ENCODE peak calls at places on chromosomes 5 and 9, in eight cellular contexts. One of them, this sample, is unnamed.

GRCh38 chr5:89173528-89173927 is 290.5 kb upstream of the MEF2C start:
- DNase-seq in activated effector memory CD4-positive, alpha-beta T cell treated with anti-CD3 and anti-CD28 coated beads, Interleukin-2, amount 50 U/mL, for 16 hours: no peak
- DNase-seq in NT2/D1: no peak
- DNase-seq in midbrain: no peak
- DNase-seq in CD8-positive, alpha-beta T cell: no peak
- DNase-seq in neuronal stem cell: no peak
- DNase-seq in stimulated activated CD4-positive, alpha-beta T cell treated with anti-CD3 and anti-CD28 coated beads, Interleukin-4, amount 100 ng/mL, for 24 hours: no peak
- DNase-seq in transverse colon: no peak
- DNase-seq in this sample: no peak

GRCh38 chr5:131389096-131389868 is 125.4 kb downstream of the CDC42SE2 start:
- DNase-seq in activated effector memory CD4-positive, alpha-beta T cell treated with anti-CD3 and anti-CD28 coated beads, Interleukin-2, amount 50 U/mL, for 16 hours: no peak
- DNase-seq in NT2/D1: no peak
- DNase-seq in midbrain: no peak
- DNase-seq in CD8-positive, alpha-beta T cell: no peak
- DNase-seq in neuronal stem cell: no peak
- DNase-seq in stimulated activated CD4-positive, alpha-beta T cell treated with anti-CD3 and anti-CD28 coated beads, Interleukin-4, amount 100 ng/mL, for 24 hours: peak; percentile 48
- DNase-seq in transverse colon: no peak
- DNase-seq in this sample: no peak

GRCh38 chr5:9170026-9170425 is 375.8 kb downstream of the SEMA5A start:
- DNase-seq in activated effector memory CD4-positive, alpha-beta T cell treated with anti-CD3 and anti-CD28 coated beads, Interleukin-2, amount 50 U/mL, for 16 hours: no peak
- DNase-seq in NT2/D1: no peak
- DNase-seq in midbrain: no peak
- DNase-seq in CD8-positive, alpha-beta T cell: no peak
- DNase-seq in neuronal stem cell: no peak
- DNase-seq in stimulated activated CD4-positive, alpha-beta T cell treated with anti-CD3 and anti-CD28 coated beads, Interleukin-4, amount 100 ng/mL, for 24 hours: no peak
- DNase-seq in transverse colon: no peak
- DNase-seq in this sample: no peak

GRCh38 chr5:158522761-158523160 is 577.0 kb downstream of the EBF1 start:
- DNase-seq in activated effector memory CD4-positive, alpha-beta T cell treated with anti-CD3 and anti-CD28 coated beads, Interleukin-2, amount 50 U/mL, for 16 hours: no peak
- DNase-seq in NT2/D1: no peak
- DNase-seq in midbrain: no peak
- DNase-seq in CD8-positive, alpha-beta T cell: no peak
- DNase-seq in neuronal stem cell: no peak
- DNase-seq in stimulated activated CD4-positive, alpha-beta T cell treated with anti-CD3 and anti-CD28 coated beads, Interleukin-4, amount 100 ng/mL, for 24 hours: no peak
- DNase-seq in transverse colon: no peak
- DNase-seq in this sample: peak; percentile 45

GRCh38 chr5:13143630-13144029 is 800.9 kb downstream of the DNAH5 start:
- DNase-seq in activated effector memory CD4-positive, alpha-beta T cell treated with anti-CD3 and anti-CD28 coated beads, Interleukin-2, amount 50 U/mL, for 16 hours: no peak
- DNase-seq in NT2/D1: no peak
- DNase-seq in midbrain: no peak
- DNase-seq in CD8-positive, alpha-beta T cell: no peak
- DNase-seq in neuronal stem cell: no peak
- DNase-seq in stimulated activated CD4-positive, alpha-beta T cell treated with anti-CD3 and anti-CD28 coated beads, Interleukin-4, amount 100 ng/mL, for 24 hours: no peak
- DNase-seq in transverse colon: no peak
- DNase-seq in this sample: no peak

GRCh38 chr9:97109194-97109811 is 70.4 kb upstream of the CTSV start:
- DNase-seq in activated effector memory CD4-positive, alpha-beta T cell treated with anti-CD3 and anti-CD28 coated beads, Interleukin-2, amount 50 U/mL, for 16 hours: peak; percentile 69
- DNase-seq in NT2/D1: peak; percentile 58
- DNase-seq in midbrain: peak; percentile 69
- DNase-seq in CD8-positive, alpha-beta T cell: peak; percentile 24
- DNase-seq in neuronal stem cell: peak; percentile 30
- DNase-seq in stimulated activated CD4-positive, alpha-beta T cell treated with anti-CD3 and anti-CD28 coated beads, Interleukin-4, amount 100 ng/mL, for 24 hours: peak; percentile 48
- DNase-seq in transverse colon: peak; percentile 67
- DNase-seq in this sample: peak; percentile 18

GRCh38 chr5:82664711-82665110 is 386.6 kb upstream of the RPS23 start:
- DNase-seq in activated effector memory CD4-positive, alpha-beta T cell treated with anti-CD3 and anti-CD28 coated beads, Interleukin-2, amount 50 U/mL, for 16 hours: no peak
- DNase-seq in NT2/D1: no peak
- DNase-seq in midbrain: no peak
- DNase-seq in CD8-positive, alpha-beta T cell: no peak
- DNase-seq in neuronal stem cell: no peak
- DNase-seq in stimulated activated CD4-positive, alpha-beta T cell treated with anti-CD3 and anti-CD28 coated beads, Interleukin-4, amount 100 ng/mL, for 24 hours: no peak
- DNase-seq in transverse colon: no peak
- DNase-seq in this sample: no peak

GRCh38 chr5:158155087-158155486 is 296.1 kb upstream of the CLINT1 start:
- DNase-seq in activated effector memory CD4-positive, alpha-beta T cell treated with anti-CD3 and anti-CD28 coated beads, Interleukin-2, amount 50 U/mL, for 16 hours: no peak
- DNase-seq in NT2/D1: no peak
- DNase-seq in midbrain: no peak
- DNase-seq in CD8-positive, alpha-beta T cell: no peak
- DNase-seq in neuronal stem cell: no peak
- DNase-seq in stimulated activated CD4-positive, alpha-beta T cell treated with anti-CD3 and anti-CD28 coated beads, Interleukin-4, amount 100 ng/mL, for 24 hours: no peak
- DNase-seq in transverse colon: no peak
- DNase-seq in this sample: no peak

GRCh38 chr9:2356391-2356790 is 265.2 kb upstream of the VLDLR start:
- DNase-seq in activated effector memory CD4-positive, alpha-beta T cell treated with anti-CD3 and anti-CD28 coated beads, Interleukin-2, amount 50 U/mL, for 16 hours: no peak
- DNase-seq in NT2/D1: no peak
- DNase-seq in midbrain: no peak
- DNase-seq in CD8-positive, alpha-beta T cell: no peak
- DNase-seq in neuronal stem cell: no peak
- DNase-seq in stimulated activated CD4-positive, alpha-beta T cell treated with anti-CD3 and anti-CD28 coated beads, Interleukin-4, amount 100 ng/mL, for 24 hours: no peak
- DNase-seq in transverse colon: no peak
- DNase-seq in this sample: no peak

GRCh38 chr5:2259494-2260107 is 376.9 kb upstream of the IRX4 start:
- DNase-seq in activated effector memory CD4-positive, alpha-beta T cell treated with anti-CD3 and anti-CD28 coated beads, Interleukin-2, amount 50 U/mL, for 16 hours: no peak
- DNase-seq in NT2/D1: no peak
- DNase-seq in midbrain: no peak
- DNase-seq in CD8-positive, alpha-beta T cell: no peak
- DNase-seq in neuronal stem cell: no peak
- DNase-seq in stimulated activated CD4-positive, alpha-beta T cell treated with anti-CD3 and anti-CD28 coated beads, Interleukin-4, amount 100 ng/mL, for 24 hours: no peak
- DNase-seq in transverse colon: no peak
- DNase-seq in this sample: no peak

GRCh38 chr9:35935755-35936509 is 22.0 kb downstream of the OR2S2 start:
- DNase-seq in activated effector memory CD4-positive, alpha-beta T cell treated with anti-CD3 and anti-CD28 coated beads, Interleukin-2, amount 50 U/mL, for 16 hours: no peak
- DNase-seq in NT2/D1: no peak
- DNase-seq in midbrain: no peak
- DNase-seq in CD8-positive, alpha-beta T cell: no peak
- DNase-seq in neuronal stem cell: no peak
- DNase-seq in stimulated activated CD4-positive, alpha-beta T cell treated with anti-CD3 and anti-CD28 coated beads, Interleukin-4, amount 100 ng/mL, for 24 hours: no peak
- DNase-seq in transverse colon: no peak
- DNase-seq in this sample: peak; percentile 79

GRCh38 chr5:67732471-67732870 is 483.1 kb upstream of the PIK3R1 start:
- DNase-seq in activated effector memory CD4-positive, alpha-beta T cell treated with anti-CD3 and anti-CD28 coated beads, Interleukin-2, amount 50 U/mL, for 16 hours: no peak
- DNase-seq in NT2/D1: no peak
- DNase-seq in midbrain: peak; percentile 13
- DNase-seq in CD8-positive, alpha-beta T cell: no peak
- DNase-seq in neuronal stem cell: no peak
- DNase-seq in stimulated activated CD4-positive, alpha-beta T cell treated with anti-CD3 and anti-CD28 coated beads, Interleukin-4, amount 100 ng/mL, for 24 hours: no peak
- DNase-seq in transverse colon: no peak
- DNase-seq in this sample: no peak

GRCh38 chr5:65382582-65382981 is 99.1 kb downstream of the ADAMTS6 start:
- DNase-seq in activated effector memory CD4-positive, alpha-beta T cell treated with anti-CD3 and anti-CD28 coated beads, Interleukin-2, amount 50 U/mL, for 16 hours: no peak
- DNase-seq in NT2/D1: no peak
- DNase-seq in midbrain: no peak
- DNase-seq in CD8-positive, alpha-beta T cell: no peak
- DNase-seq in neuronal stem cell: no peak
- DNase-seq in stimulated activated CD4-positive, alpha-beta T cell treated with anti-CD3 and anti-CD28 coated beads, Interleukin-4, amount 100 ng/mL, for 24 hours: no peak
- DNase-seq in transverse colon: no peak
- DNase-seq in this sample: no peak

GRCh38 chr9:137740311-137740710 is 121.5 kb downstream of the EHMT1 start:
- DNase-seq in activated effector memory CD4-positive, alpha-beta T cell treated with anti-CD3 and anti-CD28 coated beads, Interleukin-2, amount 50 U/mL, for 16 hours: no peak
- DNase-seq in NT2/D1: no peak
- DNase-seq in midbrain: no peak
- DNase-seq in CD8-positive, alpha-beta T cell: no peak
- DNase-seq in neuronal stem cell: no peak
- DNase-seq in stimulated activated CD4-positive, alpha-beta T cell treated with anti-CD3 and anti-CD28 coated beads, Interleukin-4, amount 100 ng/mL, for 24 hours: no peak
- DNase-seq in transverse colon: no peak
- DNase-seq in this sample: peak; percentile 33

GRCh38 chr9:114247491-114247890 is 75.4 kb upstream of the ORM1 start:
- DNase-seq in activated effector memory CD4-positive, alpha-beta T cell treated with anti-CD3 and anti-CD28 coated beads, Interleukin-2, amount 50 U/mL, for 16 hours: no peak
- DNase-seq in NT2/D1: no peak
- DNase-seq in midbrain: no peak
- DNase-seq in CD8-positive, alpha-beta T cell: no peak
- DNase-seq in neuronal stem cell: no peak
- DNase-seq in stimulated activated CD4-positive, alpha-beta T cell treated with anti-CD3 and anti-CD28 coated beads, Interleukin-4, amount 100 ng/mL, for 24 hours: no peak
- DNase-seq in transverse colon: no peak
- DNase-seq in this sample: no peak

GRCh38 chr9:70120834-70121510 is 77.3 kb downstream of the MAMDC2 start:
- DNase-seq in activated effector memory CD4-positive, alpha-beta T cell treated with anti-CD3 and anti-CD28 coated beads, Interleukin-2, amount 50 U/mL, for 16 hours: no peak
- DNase-seq in NT2/D1: no peak
- DNase-seq in midbrain: no peak
- DNase-seq in CD8-positive, alpha-beta T cell: no peak
- DNase-seq in neuronal stem cell: no peak
- DNase-seq in stimulated activated CD4-positive, alpha-beta T cell treated with anti-CD3 and anti-CD28 coated beads, Interleukin-4, amount 100 ng/mL, for 24 hours: no peak
- DNase-seq in transverse colon: peak; percentile 37
- DNase-seq in this sample: peak; percentile 86

GRCh38 chr9:15977438-15977837 is 424.6 kb downstream of the CCDC171 start:
- DNase-seq in activated effector memory CD4-positive, alpha-beta T cell treated with anti-CD3 and anti-CD28 coated beads, Interleukin-2, amount 50 U/mL, for 16 hours: no peak
- DNase-seq in NT2/D1: no peak
- DNase-seq in midbrain: no peak
- DNase-seq in CD8-positive, alpha-beta T cell: no peak
- DNase-seq in neuronal stem cell: no peak
- DNase-seq in stimulated activated CD4-positive, alpha-beta T cell treated with anti-CD3 and anti-CD28 coated beads, Interleukin-4, amount 100 ng/mL, for 24 hours: no peak
- DNase-seq in transverse colon: no peak
- DNase-seq in this sample: no peak

GRCh38 chr5:74314906-74315305 is 325.6 kb downstream of the ENC1 start:
- DNase-seq in activated effector memory CD4-positive, alpha-beta T cell treated with anti-CD3 and anti-CD28 coated beads, Interleukin-2, amount 50 U/mL, for 16 hours: no peak
- DNase-seq in NT2/D1: no peak
- DNase-seq in midbrain: no peak
- DNase-seq in CD8-positive, alpha-beta T cell: no peak
- DNase-seq in neuronal stem cell: no peak
- DNase-seq in stimulated activated CD4-positive, alpha-beta T cell treated with anti-CD3 and anti-CD28 coated beads, Interleukin-4, amount 100 ng/mL, for 24 hours: no peak
- DNase-seq in transverse colon: no peak
- DNase-seq in this sample: no peak

GRCh38 chr5:79133121-79133656 is 21.6 kb downstream of the BHMT start:
- DNase-seq in activated effector memory CD4-positive, alpha-beta T cell treated with anti-CD3 and anti-CD28 coated beads, Interleukin-2, amount 50 U/mL, for 16 hours: no peak
- DNase-seq in NT2/D1: no peak
- DNase-seq in midbrain: peak; percentile 44
- DNase-seq in CD8-positive, alpha-beta T cell: no peak
- DNase-seq in neuronal stem cell: peak; percentile 24
- DNase-seq in stimulated activated CD4-positive, alpha-beta T cell treated with anti-CD3 and anti-CD28 coated beads, Interleukin-4, amount 100 ng/mL, for 24 hours: no peak
- DNase-seq in transverse colon: no peak
- DNase-seq in this sample: peak; percentile 23

GRCh38 chr5:75368391-75368790 is 31.4 kb downstream of the HMGCR start:
- DNase-seq in activated effector memory CD4-positive, alpha-beta T cell treated with anti-CD3 and anti-CD28 coated beads, Interleukin-2, amount 50 U/mL, for 16 hours: no peak
- DNase-seq in NT2/D1: no peak
- DNase-seq in midbrain: no peak
- DNase-seq in CD8-positive, alpha-beta T cell: no peak
- DNase-seq in neuronal stem cell: no peak
- DNase-seq in stimulated activated CD4-positive, alpha-beta T cell treated with anti-CD3 and anti-CD28 coated beads, Interleukin-4, amount 100 ng/mL, for 24 hours: no peak
- DNase-seq in transverse colon: no peak
- DNase-seq in this sample: no peak

GRCh38 chr5:78594946-78595921 is 53.3 kb downstream of the LHFPL2 start:
- DNase-seq in activated effector memory CD4-positive, alpha-beta T cell treated with anti-CD3 and anti-CD28 coated beads, Interleukin-2, amount 50 U/mL, for 16 hours: no peak
- DNase-seq in NT2/D1: no peak
- DNase-seq in midbrain: no peak
- DNase-seq in CD8-positive, alpha-beta T cell: no peak
- DNase-seq in neuronal stem cell: no peak
- DNase-seq in stimulated activated CD4-positive, alpha-beta T cell treated with anti-CD3 and anti-CD28 coated beads, Interleukin-4, amount 100 ng/mL, for 24 hours: no peak
- DNase-seq in transverse colon: peak; percentile 49
- DNase-seq in this sample: peak; percentile 85

GRCh38 chr5:120655828-120656435 is 191.8 kb downstream of the PRR16 start:
- DNase-seq in activated effector memory CD4-positive, alpha-beta T cell treated with anti-CD3 and anti-CD28 coated beads, Interleukin-2, amount 50 U/mL, for 16 hours: no peak
- DNase-seq in NT2/D1: no peak
- DNase-seq in midbrain: no peak
- DNase-seq in CD8-positive, alpha-beta T cell: no peak
- DNase-seq in neuronal stem cell: peak; percentile 4
- DNase-seq in stimulated activated CD4-positive, alpha-beta T cell treated with anti-CD3 and anti-CD28 coated beads, Interleukin-4, amount 100 ng/mL, for 24 hours: peak; percentile 3
- DNase-seq in transverse colon: peak; percentile 10
- DNase-seq in this sample: no peak

GRCh38 chr9:73426226-73426625 is 274.6 kb downstream of the ANXA1 start:
- DNase-seq in activated effector memory CD4-positive, alpha-beta T cell treated with anti-CD3 and anti-CD28 coated beads, Interleukin-2, amount 50 U/mL, for 16 hours: no peak
- DNase-seq in NT2/D1: no peak
- DNase-seq in midbrain: peak; percentile 35
- DNase-seq in CD8-positive, alpha-beta T cell: no peak
- DNase-seq in neuronal stem cell: peak; percentile 26
- DNase-seq in stimulated activated CD4-positive, alpha-beta T cell treated with anti-CD3 and anti-CD28 coated beads, Interleukin-4, amount 100 ng/mL, for 24 hours: no peak
- DNase-seq in transverse colon: no peak
- DNase-seq in this sample: no peak

GRCh38 chr5:137631453-137631852 is 104.4 kb downstream of the KLHL3 start:
- DNase-seq in activated effector memory CD4-positive, alpha-beta T cell treated with anti-CD3 and anti-CD28 coated beads, Interleukin-2, amount 50 U/mL, for 16 hours: no peak
- DNase-seq in NT2/D1: no peak
- DNase-seq in midbrain: no peak
- DNase-seq in CD8-positive, alpha-beta T cell: no peak
- DNase-seq in neuronal stem cell: no peak
- DNase-seq in stimulated activated CD4-positive, alpha-beta T cell treated with anti-CD3 and anti-CD28 coated beads, Interleukin-4, amount 100 ng/mL, for 24 hours: no peak
- DNase-seq in transverse colon: no peak
- DNase-seq in this sample: no peak

GRCh38 chr5:172605466-172605865 is 35.6 kb upstream of the NEURL1B start:
- DNase-seq in activated effector memory CD4-positive, alpha-beta T cell treated with anti-CD3 and anti-CD28 coated beads, Interleukin-2, amount 50 U/mL, for 16 hours: no peak
- DNase-seq in NT2/D1: no peak
- DNase-seq in midbrain: no peak
- DNase-seq in CD8-positive, alpha-beta T cell: no peak
- DNase-seq in neuronal stem cell: no peak
- DNase-seq in stimulated activated CD4-positive, alpha-beta T cell treated with anti-CD3 and anti-CD28 coated beads, Interleukin-4, amount 100 ng/mL, for 24 hours: no peak
- DNase-seq in transverse colon: no peak
- DNase-seq in this sample: no peak

GRCh38 chr9:17018001-17018491 is 116.8 kb upstream of the CNTLN start:
- DNase-seq in activated effector memory CD4-positive, alpha-beta T cell treated with anti-CD3 and anti-CD28 coated beads, Interleukin-2, amount 50 U/mL, for 16 hours: no peak
- DNase-seq in NT2/D1: no peak
- DNase-seq in midbrain: peak; percentile 43
- DNase-seq in CD8-positive, alpha-beta T cell: no peak
- DNase-seq in neuronal stem cell: no peak
- DNase-seq in stimulated activated CD4-positive, alpha-beta T cell treated with anti-CD3 and anti-CD28 coated beads, Interleukin-4, amount 100 ng/mL, for 24 hours: no peak
- DNase-seq in transverse colon: no peak
- DNase-seq in this sample: peak; percentile 70

GRCh38 chr5:89246252-89246651 is 363.3 kb upstream of the MEF2C start:
- DNase-seq in activated effector memory CD4-positive, alpha-beta T cell treated with anti-CD3 and anti-CD28 coated beads, Interleukin-2, amount 50 U/mL, for 16 hours: no peak
- DNase-seq in NT2/D1: no peak
- DNase-seq in midbrain: no peak
- DNase-seq in CD8-positive, alpha-beta T cell: no peak
- DNase-seq in neuronal stem cell: no peak
- DNase-seq in stimulated activated CD4-positive, alpha-beta T cell treated with anti-CD3 and anti-CD28 coated beads, Interleukin-4, amount 100 ng/mL, for 24 hours: no peak
- DNase-seq in transverse colon: no peak
- DNase-seq in this sample: no peak

GRCh38 chr9:135338546-135338945 is 141.0 kb upstream of the PPP1R26 start:
- DNase-seq in activated effector memory CD4-positive, alpha-beta T cell treated with anti-CD3 and anti-CD28 coated beads, Interleukin-2, amount 50 U/mL, for 16 hours: peak; percentile 44
- DNase-seq in NT2/D1: no peak
- DNase-seq in midbrain: no peak
- DNase-seq in CD8-positive, alpha-beta T cell: no peak
- DNase-seq in neuronal stem cell: no peak
- DNase-seq in stimulated activated CD4-positive, alpha-beta T cell treated with anti-CD3 and anti-CD28 coated beads, Interleukin-4, amount 100 ng/mL, for 24 hours: no peak
- DNase-seq in transverse colon: no peak
- DNase-seq in this sample: no peak

GRCh38 chr9:33620738-33621439 is 96.8 kb downstream of the ANKRD18B start:
- DNase-seq in activated effector memory CD4-positive, alpha-beta T cell treated with anti-CD3 and anti-CD28 coated beads, Interleukin-2, amount 50 U/mL, for 16 hours: no peak
- DNase-seq in NT2/D1: no peak
- DNase-seq in midbrain: no peak
- DNase-seq in CD8-positive, alpha-beta T cell: no peak
- DNase-seq in neuronal stem cell: no peak
- DNase-seq in stimulated activated CD4-positive, alpha-beta T cell treated with anti-CD3 and anti-CD28 coated beads, Interleukin-4, amount 100 ng/mL, for 24 hours: no peak
- DNase-seq in transverse colon: no peak
- DNase-seq in this sample: peak; percentile 78

GRCh38 chr5:173794901-173795416 is 93.2 kb upstream of the CPEB4 start:
- DNase-seq in activated effector memory CD4-positive, alpha-beta T cell treated with anti-CD3 and anti-CD28 coated beads, Interleukin-2, amount 50 U/mL, for 16 hours: peak; percentile 30
- DNase-seq in NT2/D1: no peak
- DNase-seq in midbrain: no peak
- DNase-seq in CD8-positive, alpha-beta T cell: no peak
- DNase-seq in neuronal stem cell: no peak
- DNase-seq in stimulated activated CD4-positive, alpha-beta T cell treated with anti-CD3 and anti-CD28 coated beads, Interleukin-4, amount 100 ng/mL, for 24 hours: no peak
- DNase-seq in transverse colon: peak; percentile 70
- DNase-seq in this sample: no peak

GRCh38 chr5:168238422-168238821 is 53.0 kb upstream of the WWC1 start:
- DNase-seq in activated effector memory CD4-positive, alpha-beta T cell treated with anti-CD3 and anti-CD28 coated beads, Interleukin-2, amount 50 U/mL, for 16 hours: no peak
- DNase-seq in NT2/D1: no peak
- DNase-seq in midbrain: no peak
- DNase-seq in CD8-positive, alpha-beta T cell: no peak
- DNase-seq in neuronal stem cell: no peak
- DNase-seq in stimulated activated CD4-positive, alpha-beta T cell treated with anti-CD3 and anti-CD28 coated beads, Interleukin-4, amount 100 ng/mL, for 24 hours: no peak
- DNase-seq in transverse colon: no peak
- DNase-seq in this sample: no peak

GRCh38 chr5:61332369-61332745 is 299 bp downstream of the ZSWIM6 start:
- DNase-seq in activated effector memory CD4-positive, alpha-beta T cell treated with anti-CD3 and anti-CD28 coated beads, Interleukin-2, amount 50 U/mL, for 16 hours: peak; percentile 80
- DNase-seq in NT2/D1: no peak
- DNase-seq in midbrain: no peak
- DNase-seq in CD8-positive, alpha-beta T cell: peak; percentile 38
- DNase-seq in neuronal stem cell: peak; percentile 40
- DNase-seq in stimulated activated CD4-positive, alpha-beta T cell treated with anti-CD3 and anti-CD28 coated beads, Interleukin-4, amount 100 ng/mL, for 24 hours: peak; percentile 40
- DNase-seq in transverse colon: peak; percentile 39
- DNase-seq in this sample: peak; percentile 27